ENCODE peak calls at places on chromosome 3, in four cellular contexts. B, V, N and S are unnamed samples.
A peak's percentile ranks its signal among the peaks of the same experiment; 100 is the strongest.

GRCh38 chr3:139299261-139300132 is 44.3 kb upstream of the MRPS22 start:
- DNase-seq in B (peak; percentile 88), V (peak; percentile 94), N (no peak), S (no peak)

GRCh38 chr3:151156618-151157216 is 46.3 kb downstream of the GPR171 start:
- DNase-seq in B (peak; percentile 67), V (peak; percentile 41), N (no peak), S (peak; percentile 53)

GRCh38 chr3:82012775-82013174 is 251.3 kb upstream of the GBE1 start:
- DNase-seq in B (no peak), V (no peak), N (no peak), S (no peak)

GRCh38 chr3:63862804-63863149 is 828 bp downstream of the THOC7 start:
- DNase-seq in B (peak; percentile 7), V (peak; percentile 30), N (no peak), S (no peak)

GRCh38 chr3:39460677-39461076 is 6.8 kb upstream of the MOBP start:
- DNase-seq in B (no peak), V (no peak), N (no peak), S (no peak)

GRCh38 chr3:65356331-65357286 is 668.8 kb upstream of the ADAMTS9 start:
- DNase-seq in B (no peak), V (no peak), N (no peak), S (peak; percentile 26)

GRCh38 chr3:27714692-27715453 is 7.2 kb downstream of the EOMES start:
- DNase-seq in B (peak; percentile 18), V (no peak), N (no peak), S (no peak)

GRCh38 chr3:171142985-171143384 is 116.5 kb upstream of the SLC2A2 start:
- DNase-seq in B (peak; percentile 45), V (no peak), N (no peak), S (no peak)

GRCh38 chr3:53250881-53251605 is 4.8 kb downstream of the TKT start:
- DNase-seq in B (peak; percentile 75), V (no peak), N (no peak), S (no peak)

GRCh38 chr3:146065573-146066006 is 95.4 kb downstream of the PLOD2 start:
- DNase-seq in B (peak; percentile 50), V (no peak), N (no peak), S (no peak)

GRCh38 chr3:194117114-194117845 is 18.7 kb upstream of the HES1 start:
- DNase-seq in B (no peak), V (no peak), N (no peak), S (no peak)

GRCh38 chr3:180548050-180548449 is 53.9 kb upstream of the TTC14 start:
- DNase-seq in B (no peak), V (no peak), N (no peak), S (no peak)

GRCh38 chr3:197239857-197240256 is 58.6 kb downstream of the DLG1 start:
- DNase-seq in B (no peak), V (no peak), N (no peak), S (no peak)
- TF ChIP-seq NFIC in B (no peak), V (no peak), N (no peak), S (no peak)

DNA sequence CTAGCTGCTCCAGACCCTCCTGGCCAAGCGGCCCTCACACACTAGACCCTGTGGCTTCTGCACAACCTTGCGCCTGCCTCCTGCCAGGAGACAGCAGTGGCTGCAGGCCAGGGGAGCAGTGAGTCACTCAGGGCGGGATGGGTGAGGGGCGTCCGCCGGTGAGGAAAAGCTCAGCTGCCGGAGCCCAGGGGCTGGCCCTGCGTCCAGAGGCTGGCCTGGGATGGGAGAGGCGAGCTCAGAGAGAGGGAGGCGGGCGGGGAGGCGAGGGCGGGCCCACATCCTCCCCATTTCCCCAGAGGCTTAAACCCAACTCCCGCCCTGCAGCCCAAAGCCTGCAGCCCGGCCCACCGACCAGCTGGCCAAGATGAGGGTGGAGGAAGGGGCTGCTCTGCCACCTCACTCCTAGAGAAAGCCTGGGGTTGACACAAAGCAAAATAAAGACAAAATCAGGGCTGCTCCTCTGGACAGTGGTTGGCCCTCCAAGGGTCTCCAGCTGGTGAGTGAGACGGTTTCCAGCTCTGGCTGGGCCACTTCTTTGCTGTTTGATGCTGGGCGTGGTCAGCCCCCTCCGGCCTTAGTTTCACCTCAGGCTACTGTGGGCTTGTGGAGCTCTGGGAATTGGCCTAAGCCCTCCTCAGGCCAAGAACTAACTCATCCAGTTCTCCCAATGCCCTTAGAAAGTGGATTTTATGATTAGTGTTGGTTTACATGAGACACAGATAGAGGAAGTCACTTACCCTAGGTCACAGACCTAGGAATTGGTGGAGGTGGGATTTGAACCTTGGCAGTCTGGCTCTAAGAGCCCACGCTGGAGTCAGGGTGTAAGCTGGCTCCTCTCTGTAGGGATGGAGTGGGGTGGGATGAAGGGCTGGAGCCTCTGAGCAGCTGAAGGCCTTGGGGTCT is 50.6 kb downstream of the IQSEC1 start:
- DNase-seq in B (no peak), V (no peak), N (no peak), S (peak; percentile 90)
- TF ChIP-seq NFIC in B (no peak), V (no peak), N (no peak), S (peak; percentile 89)

GRCh38 chr3:128107809-128108208 is 15.8 kb downstream of the RUVBL1 start:
- DNase-seq in B (no peak), V (no peak), N (no peak), S (peak; percentile 30)
- TF ChIP-seq NFIC in B (no peak), V (no peak), N (no peak), S (no peak)

GRCh38 chr3:112005091-112005672 is 6.5 kb downstream of the TAGLN3 start:
- DNase-seq in B (no peak), V (no peak), N (no peak), S (no peak)
- TF ChIP-seq NFIC in B (no peak), V (no peak), N (no peak), S (no peak)

DNA sequence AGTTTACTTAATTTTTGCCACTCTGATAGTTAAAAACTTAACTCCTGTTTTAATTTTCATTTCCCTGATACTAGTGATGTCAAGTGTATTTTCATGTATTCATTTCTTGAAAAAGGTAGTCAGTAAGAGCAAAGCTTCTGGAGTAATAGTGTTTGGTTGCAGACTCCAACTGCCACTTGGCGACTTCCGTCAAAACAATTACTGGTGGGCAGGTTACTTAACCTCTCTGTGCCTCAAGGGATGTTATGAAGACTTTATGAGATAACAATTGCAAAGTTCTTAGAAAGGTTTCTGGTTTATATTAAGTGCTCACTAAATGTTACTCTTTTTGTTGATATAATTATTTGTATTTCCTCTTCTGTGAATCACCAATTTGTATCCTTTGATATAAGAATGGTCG is 129.7 kb downstream of the NFKBIZ start:
- DNase-seq in B (no peak), V (no peak), N (no peak), S (no peak)
- TF ChIP-seq NFIC in B (no peak), V (no peak), N (no peak), S (no peak)

GRCh38 chr3:197428117-197428761 is 127.5 kb downstream of the BDH1 start:
- DNase-seq in B (peak; percentile 28), V (peak; percentile 61), N (no peak), S (peak; percentile 54)
- TF ChIP-seq NFIC in B (no peak), V (no peak), N (no peak), S (no peak)

GRCh38 chr3:190399677-190400076 is 11.7 kb downstream of the CLDN16 start:
- DNase-seq in B (peak; percentile 10), V (no peak), N (no peak), S (no peak)

GRCh38 chr3:190404715-190405114 is 16.8 kb downstream of the CLDN16 start:
- DNase-seq in B (no peak), V (no peak), N (no peak), S (no peak)

DNA sequence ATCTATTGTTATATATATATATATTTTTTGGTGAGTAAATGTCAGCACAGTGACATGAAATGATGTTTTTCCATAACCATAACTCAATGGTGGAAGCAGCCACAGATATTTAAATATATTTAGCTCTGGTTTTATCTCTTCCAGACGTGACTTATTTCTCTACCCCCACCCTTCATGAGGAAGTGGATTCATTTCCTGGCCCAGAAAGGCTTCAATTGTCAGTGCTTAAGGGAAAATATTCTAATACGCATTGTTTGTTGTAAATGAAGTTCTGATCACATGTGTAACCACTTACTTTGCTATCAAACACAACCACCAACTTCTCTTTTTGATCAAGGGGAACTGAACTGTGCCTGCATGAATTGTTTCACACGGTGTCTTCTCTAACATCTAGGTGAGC is 14.0 kb downstream of the CLDN16 start:
- DNase-seq in B (no peak), V (no peak), N (no peak), S (no peak)
- TF ChIP-seq NFIC in B (no peak), V (no peak), N (no peak), S (no peak)

DNA sequence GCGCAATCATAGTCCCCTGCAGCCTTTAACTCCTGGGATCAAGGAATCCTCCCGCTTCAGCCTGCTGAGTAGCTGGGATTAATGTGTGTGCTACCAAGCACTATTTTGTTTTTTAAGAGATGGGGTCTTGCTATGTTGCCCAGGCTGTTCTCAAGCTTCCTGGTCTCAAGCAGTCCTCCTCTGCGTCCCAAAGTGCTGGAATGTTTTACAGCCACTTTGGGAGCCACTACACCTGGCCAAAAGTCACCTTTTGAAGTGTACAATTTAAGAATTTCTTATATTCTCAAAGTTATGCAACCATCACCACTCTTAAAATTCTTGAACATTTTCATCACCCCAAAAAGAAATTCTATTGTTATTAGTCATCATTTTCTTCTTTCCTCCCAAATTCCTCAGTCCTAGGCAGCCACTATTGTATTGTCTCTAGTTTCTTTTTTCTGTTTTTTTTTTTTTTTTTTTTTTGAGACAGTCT is 17.8 kb downstream of the CDV3 start:
- DNase-seq in B (no peak), V (no peak), N (no peak), S (no peak)
- TF ChIP-seq NFIC in B (no peak), V (no peak), N (no peak), S (no peak)

GRCh38 chr3:72345980-72346379 is 502.3 kb downstream of the SHQ1 start:
- DNase-seq in B (no peak), V (no peak), N (no peak), S (no peak)
- TF ChIP-seq NFIC in B (no peak), V (no peak), N (no peak), S (no peak)

DNA sequence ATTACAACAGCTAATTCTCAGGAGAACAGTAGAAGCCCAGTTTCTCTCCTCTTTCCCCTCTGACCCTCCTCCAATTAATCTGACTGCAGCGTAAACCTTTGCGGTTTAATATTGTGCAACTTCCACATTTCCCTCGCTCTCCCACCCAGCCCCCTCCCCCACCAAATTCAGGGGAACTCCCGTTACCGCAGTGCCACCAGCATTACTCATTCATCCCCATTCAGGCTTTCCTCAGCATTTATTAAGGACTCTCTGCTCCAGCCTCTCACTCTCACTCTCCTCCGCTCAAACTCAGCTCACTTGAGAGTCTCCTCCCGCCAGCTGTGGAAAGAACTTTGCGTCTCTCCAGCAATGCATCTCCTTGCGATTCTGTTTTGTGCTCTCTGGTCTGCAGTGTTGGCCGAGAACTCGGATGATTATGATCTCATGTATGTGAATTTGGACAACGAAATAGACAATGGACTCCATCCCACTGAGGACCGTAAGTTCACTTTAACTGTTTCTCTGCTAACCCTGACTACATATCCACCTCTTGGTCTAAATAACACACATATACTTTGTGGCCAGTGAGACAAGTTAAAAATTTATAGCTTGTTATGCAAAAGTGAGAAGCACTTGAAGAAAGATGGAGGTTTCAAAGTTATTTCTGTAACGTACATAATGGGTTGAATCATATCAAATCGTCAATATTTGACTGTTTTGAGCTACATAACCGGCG is at the start of gene PTX3:
- DNase-seq in B (no peak), V (no peak), N (no peak), S (peak; percentile 8)
- TF ChIP-seq NFIC in B (no peak), V (no peak), N (no peak), S (no peak)